ENCODE peak calls at places on chromosome 12, in eight cellular contexts. One of them, this sample, is unnamed.

GRCh38 chr12:79452906-79453305 is 237.9 kb downstream of the PAWR start:
- DNase-seq in T-helper 2 cell: no peak
- DNase-seq in fibroblast of mammary gland: peak; percentile 1
- DNase-seq in caudate nucleus: no peak
- DNase-seq in stimulated activated CD8-positive, alpha-beta memory T cell treated with anti-CD3 and anti-CD28 coated beads, Interleukin-15, amount 100 ng/mL, for 24 hours: no peak
- DNase-seq in NB4: no peak
- DNase-seq in DMS153: no peak
- DNase-seq in stimulated activated CD4-positive, alpha-beta T cell treated with anti-CD3 and anti-CD28 coated beads, TNF-alpha, amount 100 ng/mL, for 1 hour: no peak
- DNase-seq in this sample: no peak

GRCh38 chr12:76311796-76312195 is 36.4 kb downstream of the BBS10 start:
- DNase-seq in stimulated activated CD8-positive, alpha-beta memory T cell treated with anti-CD3 and anti-CD28 coated beads, Interleukin-15, amount 100 ng/mL, for 24 hours: no peak
- DNase-seq in fibroblast of mammary gland: peak; percentile 73
- DNase-seq in caudate nucleus: no peak
- DNase-seq in stimulated activated CD4-positive, alpha-beta T cell treated with anti-CD3 and anti-CD28 coated beads, TNF-alpha, amount 100 ng/mL, for 1 hour: no peak
- DNase-seq in DMS153: no peak
- DNase-seq in T-helper 2 cell: no peak
- DNase-seq in NB4: no peak
- DNase-seq in this sample: no peak

GRCh38 chr12:1878214-1878613 is 40.2 kb downstream of the CACNA2D4 start:
- DNase-seq in NB4: no peak
- DNase-seq in T-helper 2 cell: no peak
- DNase-seq in stimulated activated CD8-positive, alpha-beta memory T cell treated with anti-CD3 and anti-CD28 coated beads, Interleukin-15, amount 100 ng/mL, for 24 hours: no peak
- DNase-seq in stimulated activated CD4-positive, alpha-beta T cell treated with anti-CD3 and anti-CD28 coated beads, TNF-alpha, amount 100 ng/mL, for 1 hour: no peak
- DNase-seq in fibroblast of mammary gland: no peak
- DNase-seq in caudate nucleus: no peak
- DNase-seq in DMS153: no peak
- DNase-seq in this sample: no peak

GRCh38 chr12:63949902-63950301 is 105.4 kb downstream of the SRGAP1 start:
- DNase-seq in fibroblast of mammary gland: peak; percentile 30
- DNase-seq in stimulated activated CD4-positive, alpha-beta T cell treated with anti-CD3 and anti-CD28 coated beads, TNF-alpha, amount 100 ng/mL, for 1 hour: no peak
- DNase-seq in DMS153: no peak
- DNase-seq in stimulated activated CD8-positive, alpha-beta memory T cell treated with anti-CD3 and anti-CD28 coated beads, Interleukin-15, amount 100 ng/mL, for 24 hours: no peak
- DNase-seq in T-helper 2 cell: no peak
- DNase-seq in caudate nucleus: no peak
- DNase-seq in NB4: no peak
- DNase-seq in this sample: no peak

GRCh38 chr12:68391905-68392304 is 59.7 kb upstream of the MDM1 start:
- DNase-seq in caudate nucleus: no peak
- DNase-seq in fibroblast of mammary gland: no peak
- DNase-seq in T-helper 2 cell: no peak
- DNase-seq in stimulated activated CD4-positive, alpha-beta T cell treated with anti-CD3 and anti-CD28 coated beads, TNF-alpha, amount 100 ng/mL, for 1 hour: no peak
- DNase-seq in NB4: no peak
- DNase-seq in stimulated activated CD8-positive, alpha-beta memory T cell treated with anti-CD3 and anti-CD28 coated beads, Interleukin-15, amount 100 ng/mL, for 24 hours: no peak
- DNase-seq in DMS153: no peak
- DNase-seq in this sample: no peak

GRCh38 chr12:74538491-74539258 is 1.0 kb downstream of the ATXN7L3B start:
- DNase-seq in caudate nucleus: no peak
- DNase-seq in NB4: peak; percentile 37
- DNase-seq in stimulated activated CD4-positive, alpha-beta T cell treated with anti-CD3 and anti-CD28 coated beads, TNF-alpha, amount 100 ng/mL, for 1 hour: no peak
- DNase-seq in stimulated activated CD8-positive, alpha-beta memory T cell treated with anti-CD3 and anti-CD28 coated beads, Interleukin-15, amount 100 ng/mL, for 24 hours: no peak
- DNase-seq in T-helper 2 cell: peak; percentile 74
- DNase-seq in fibroblast of mammary gland: peak; percentile 22
- DNase-seq in DMS153: no peak
- DNase-seq in this sample: no peak

GRCh38 chr12:20474443-20474842 is 106.1 kb downstream of the PDE3A start:
- DNase-seq in T-helper 2 cell: no peak
- DNase-seq in caudate nucleus: no peak
- DNase-seq in NB4: no peak
- DNase-seq in stimulated activated CD4-positive, alpha-beta T cell treated with anti-CD3 and anti-CD28 coated beads, TNF-alpha, amount 100 ng/mL, for 1 hour: no peak
- DNase-seq in DMS153: no peak
- DNase-seq in stimulated activated CD8-positive, alpha-beta memory T cell treated with anti-CD3 and anti-CD28 coated beads, Interleukin-15, amount 100 ng/mL, for 24 hours: no peak
- DNase-seq in fibroblast of mammary gland: no peak
- DNase-seq in this sample: no peak

GRCh38 chr12:85183855-85184254 is 96.2 kb upstream of the ALX1 start:
- DNase-seq in stimulated activated CD8-positive, alpha-beta memory T cell treated with anti-CD3 and anti-CD28 coated beads, Interleukin-15, amount 100 ng/mL, for 24 hours: no peak
- DNase-seq in caudate nucleus: no peak
- DNase-seq in DMS153: no peak
- DNase-seq in NB4: no peak
- DNase-seq in stimulated activated CD4-positive, alpha-beta T cell treated with anti-CD3 and anti-CD28 coated beads, TNF-alpha, amount 100 ng/mL, for 1 hour: no peak
- DNase-seq in T-helper 2 cell: no peak
- DNase-seq in fibroblast of mammary gland: no peak
- DNase-seq in this sample: no peak

GRCh38 chr12:4015225-4016076 is 142.3 kb upstream of the PARP11 start:
- DNase-seq in caudate nucleus: no peak
- DNase-seq in DMS153: no peak
- DNase-seq in T-helper 2 cell: no peak
- DNase-seq in NB4: no peak
- DNase-seq in stimulated activated CD4-positive, alpha-beta T cell treated with anti-CD3 and anti-CD28 coated beads, TNF-alpha, amount 100 ng/mL, for 1 hour: no peak
- DNase-seq in stimulated activated CD8-positive, alpha-beta memory T cell treated with anti-CD3 and anti-CD28 coated beads, Interleukin-15, amount 100 ng/mL, for 24 hours: no peak
- DNase-seq in fibroblast of mammary gland: no peak
- DNase-seq in this sample: no peak

GRCh38 chr12:84596276-84596675 is 316.3 kb downstream of the SLC6A15 start:
- DNase-seq in T-helper 2 cell: no peak
- DNase-seq in stimulated activated CD4-positive, alpha-beta T cell treated with anti-CD3 and anti-CD28 coated beads, TNF-alpha, amount 100 ng/mL, for 1 hour: no peak
- DNase-seq in stimulated activated CD8-positive, alpha-beta memory T cell treated with anti-CD3 and anti-CD28 coated beads, Interleukin-15, amount 100 ng/mL, for 24 hours: no peak
- DNase-seq in NB4: no peak
- DNase-seq in caudate nucleus: no peak
- DNase-seq in fibroblast of mammary gland: no peak
- DNase-seq in DMS153: peak; percentile 16
- DNase-seq in this sample: no peak

GRCh38 chr12:60501124-60501729 is 905.4 kb downstream of the SLC16A7 start:
- DNase-seq in NB4: peak; percentile 9
- DNase-seq in caudate nucleus: no peak
- DNase-seq in T-helper 2 cell: no peak
- DNase-seq in DMS153: no peak
- DNase-seq in stimulated activated CD4-positive, alpha-beta T cell treated with anti-CD3 and anti-CD28 coated beads, TNF-alpha, amount 100 ng/mL, for 1 hour: no peak
- DNase-seq in stimulated activated CD8-positive, alpha-beta memory T cell treated with anti-CD3 and anti-CD28 coated beads, Interleukin-15, amount 100 ng/mL, for 24 hours: no peak
- DNase-seq in fibroblast of mammary gland: peak; percentile 10
- DNase-seq in this sample: no peak

GRCh38 chr12:24045816-24046257 is 96.4 kb upstream of the SOX5 start:
- DNase-seq in NB4: no peak
- DNase-seq in DMS153: no peak
- DNase-seq in fibroblast of mammary gland: peak; percentile 88
- DNase-seq in stimulated activated CD8-positive, alpha-beta memory T cell treated with anti-CD3 and anti-CD28 coated beads, Interleukin-15, amount 100 ng/mL, for 24 hours: no peak
- DNase-seq in stimulated activated CD4-positive, alpha-beta T cell treated with anti-CD3 and anti-CD28 coated beads, TNF-alpha, amount 100 ng/mL, for 1 hour: no peak
- DNase-seq in T-helper 2 cell: peak; percentile 18
- DNase-seq in caudate nucleus: no peak
- DNase-seq in this sample: peak; percentile 27

GRCh38 chr12:126156806-126157574 is 1091.8 kb downstream of the AACS start:
- DNase-seq in T-helper 2 cell: no peak
- DNase-seq in caudate nucleus: no peak
- DNase-seq in stimulated activated CD8-positive, alpha-beta memory T cell treated with anti-CD3 and anti-CD28 coated beads, Interleukin-15, amount 100 ng/mL, for 24 hours: no peak
- DNase-seq in fibroblast of mammary gland: no peak
- DNase-seq in NB4: no peak
- DNase-seq in DMS153: no peak
- DNase-seq in stimulated activated CD4-positive, alpha-beta T cell treated with anti-CD3 and anti-CD28 coated beads, TNF-alpha, amount 100 ng/mL, for 1 hour: no peak
- DNase-seq in this sample: no peak

GRCh38 chr12:88994537-88994936 is 357.8 kb downstream of the DUSP6 start:
- DNase-seq in fibroblast of mammary gland: no peak
- DNase-seq in stimulated activated CD4-positive, alpha-beta T cell treated with anti-CD3 and anti-CD28 coated beads, TNF-alpha, amount 100 ng/mL, for 1 hour: no peak
- DNase-seq in stimulated activated CD8-positive, alpha-beta memory T cell treated with anti-CD3 and anti-CD28 coated beads, Interleukin-15, amount 100 ng/mL, for 24 hours: no peak
- DNase-seq in DMS153: no peak
- DNase-seq in caudate nucleus: no peak
- DNase-seq in T-helper 2 cell: no peak
- DNase-seq in NB4: no peak
- DNase-seq in this sample: no peak

GRCh38 chr12:34334953-34335743 is 312.9 kb downstream of the ALG10 start:
- DNase-seq in caudate nucleus: no peak
- DNase-seq in NB4: no peak
- DNase-seq in stimulated activated CD8-positive, alpha-beta memory T cell treated with anti-CD3 and anti-CD28 coated beads, Interleukin-15, amount 100 ng/mL, for 24 hours: no peak
- DNase-seq in fibroblast of mammary gland: no peak
- DNase-seq in DMS153: no peak
- DNase-seq in T-helper 2 cell: no peak
- DNase-seq in stimulated activated CD4-positive, alpha-beta T cell treated with anti-CD3 and anti-CD28 coated beads, TNF-alpha, amount 100 ng/mL, for 1 hour: no peak
- DNase-seq in this sample: no peak

GRCh38 chr12:26036877-26037276 is 78.4 kb downstream of the RASSF8 start:
- DNase-seq in fibroblast of mammary gland: no peak
- DNase-seq in DMS153: no peak
- DNase-seq in NB4: no peak
- DNase-seq in stimulated activated CD4-positive, alpha-beta T cell treated with anti-CD3 and anti-CD28 coated beads, TNF-alpha, amount 100 ng/mL, for 1 hour: no peak
- DNase-seq in stimulated activated CD8-positive, alpha-beta memory T cell treated with anti-CD3 and anti-CD28 coated beads, Interleukin-15, amount 100 ng/mL, for 24 hours: no peak
- DNase-seq in caudate nucleus: no peak
- DNase-seq in T-helper 2 cell: no peak
- DNase-seq in this sample: no peak

GRCh38 chr12:7142057-7142644 is 12.0 kb downstream of the CLSTN3 start:
- DNase-seq in NB4: peak; percentile 68
- DNase-seq in DMS153: peak; percentile 54
- DNase-seq in fibroblast of mammary gland: peak; percentile 53
- DNase-seq in caudate nucleus: no peak
- DNase-seq in stimulated activated CD4-positive, alpha-beta T cell treated with anti-CD3 and anti-CD28 coated beads, TNF-alpha, amount 100 ng/mL, for 1 hour: peak; percentile 49
- DNase-seq in stimulated activated CD8-positive, alpha-beta memory T cell treated with anti-CD3 and anti-CD28 coated beads, Interleukin-15, amount 100 ng/mL, for 24 hours: no peak
- DNase-seq in T-helper 2 cell: peak; percentile 53
- DNase-seq in this sample: no peak

GRCh38 chr12:12449533-12450025 is 92.7 kb downstream of the BORCS5 start:
- DNase-seq in DMS153: peak; percentile 62
- DNase-seq in T-helper 2 cell: no peak
- DNase-seq in fibroblast of mammary gland: peak; percentile 49
- DNase-seq in NB4: peak; percentile 92
- DNase-seq in stimulated activated CD8-positive, alpha-beta memory T cell treated with anti-CD3 and anti-CD28 coated beads, Interleukin-15, amount 100 ng/mL, for 24 hours: no peak
- DNase-seq in caudate nucleus: no peak
- DNase-seq in stimulated activated CD4-positive, alpha-beta T cell treated with anti-CD3 and anti-CD28 coated beads, TNF-alpha, amount 100 ng/mL, for 1 hour: no peak
- DNase-seq in this sample: no peak

GRCh38 chr12:1919284-1919683 is 832 bp upstream of the CACNA2D4 start:
- DNase-seq in DMS153: no peak
- DNase-seq in stimulated activated CD4-positive, alpha-beta T cell treated with anti-CD3 and anti-CD28 coated beads, TNF-alpha, amount 100 ng/mL, for 1 hour: no peak
- DNase-seq in caudate nucleus: no peak
- DNase-seq in NB4: peak; percentile 21
- DNase-seq in stimulated activated CD8-positive, alpha-beta memory T cell treated with anti-CD3 and anti-CD28 coated beads, Interleukin-15, amount 100 ng/mL, for 24 hours: no peak
- DNase-seq in fibroblast of mammary gland: peak; percentile 14
- DNase-seq in T-helper 2 cell: no peak
- DNase-seq in this sample: no peak

GRCh38 chr12:103665971-103666370 is 78.9 kb downstream of the STAB2 start:
- DNase-seq in T-helper 2 cell: no peak
- DNase-seq in stimulated activated CD8-positive, alpha-beta memory T cell treated with anti-CD3 and anti-CD28 coated beads, Interleukin-15, amount 100 ng/mL, for 24 hours: no peak
- DNase-seq in DMS153: no peak
- DNase-seq in fibroblast of mammary gland: no peak
- DNase-seq in NB4: no peak
- DNase-seq in stimulated activated CD4-positive, alpha-beta T cell treated with anti-CD3 and anti-CD28 coated beads, TNF-alpha, amount 100 ng/mL, for 1 hour: no peak
- DNase-seq in caudate nucleus: no peak
- DNase-seq in this sample: no peak

This sample was measured in AG09319.